ENCODE peak calls at places on chromosomes 13 and 19, in four cellular contexts. Z is K562, F is OCI-LY7, W is small intestine. L is an unnamed sample.

GRCh38 chr13:44434441-44435141 is 61.0 kb downstream of the SERP2 start:
- DNase-seq in W (no peak), F (no peak), Z (no peak), L (no peak)

GRCh38 chr13:80755925-80756324 is 415.0 kb upstream of the SPRY2 start:
- DNase-seq in Z (no peak), W (no peak), F (no peak), L (no peak)

GRCh38 chr13:30132623-30133553 is 174.5 kb downstream of the KATNAL1 start:
- DNase-seq in Z (peak), W (peak), F (peak), L (peak)

GRCh38 chr13:67229438-67230242 is 496 bp downstream of the PCDH9 start:
- DNase-seq in Z (no peak), F (peak), W (no peak), L (no peak)

GRCh38 chr13:99064624-99065249 is 86.9 kb upstream of the DOCK9 start:
- DNase-seq in F (no peak), W (no peak), Z (no peak), L (no peak)

GRCh38 chr19:48353682-48354081 is 10.1 kb downstream of the TMEM143 start:
- DNase-seq in F (no peak), W (no peak), Z (no peak), L (no peak)

GRCh38 chr13:29743229-29743786 is 107.1 kb downstream of the UBL3 start:
- DNase-seq in F (no peak), W (no peak), Z (no peak), L (no peak)

GRCh38 chr19:46945668-46946067 is 74.0 kb upstream of the NPAS1 start:
- DNase-seq in W (no peak), Z (no peak), F (no peak), L (no peak)

GRCh38 chr13:73924607-73925006 is 209.6 kb downstream of the KLF12 start:
- DNase-seq in F (no peak), W (peak), Z (no peak), L (peak)

GRCh38 chr13:50732712-50733111 is 110.8 kb downstream of the DLEU7 start:
- DNase-seq in Z (no peak), W (no peak), F (no peak), L (no peak)

GRCh38 chr13:87124785-87125074 is 546.4 kb upstream of the SLITRK5 start:
- DNase-seq in F (no peak), Z (no peak), W (no peak), L (no peak)

GRCh38 chr13:57988276-57988675 is 356.7 kb downstream of the PCDH17 start:
- DNase-seq in W (no peak), Z (no peak), F (no peak), L (no peak)

GRCh38 chr13:77776704-77777103 is 79.2 kb downstream of the SLAIN1 start:
- DNase-seq in F (no peak), Z (no peak), W (no peak), L (no peak)

GRCh38 chr13:39607876-39608275 is 4.9 kb upstream of the LHFPL6 start:
- DNase-seq in F (no peak), Z (no peak), W (no peak), L (no peak)

GRCh38 chr13:108508263-108508662 is 121.1 kb upstream of the MYO16 start:
- DNase-seq in Z (no peak), W (peak), F (peak), L (no peak)

GRCh38 chr19:6668696-6669095 is 1.3 kb downstream of the TNFSF14 start:
- DNase-seq in W (no peak), F (no peak), Z (no peak), L (peak)

GRCh38 chr19:55113570-55114039 is 3.8 kb downstream of the PPP1R12C start:
- DNase-seq in F (peak), Z (peak), W (no peak), L (no peak)
- H3K4me3 ChIP-seq in F (peak), Z (no peak), W (no peak), L (no peak)

GRCh38 chr13:112105244-112105681 is 38.3 kb downstream of the SOX1 start:
- DNase-seq in Z (no peak), W (no peak), F (no peak), L (no peak)

GRCh38 chr13:112103971-112104872 is 37.3 kb downstream of the SOX1 start:
- DNase-seq in W (no peak), Z (no peak), F (no peak), L (no peak)

GRCh38 chr13:112103260-112103843 is 36.4 kb downstream of the SOX1 start:
- DNase-seq in F (no peak), Z (no peak), W (no peak), L (no peak)

GRCh38 chr13:112105884-112106283 is 38.9 kb downstream of the SOX1 start:
- DNase-seq in F (no peak), Z (no peak), W (no peak), L (no peak)

DNA sequence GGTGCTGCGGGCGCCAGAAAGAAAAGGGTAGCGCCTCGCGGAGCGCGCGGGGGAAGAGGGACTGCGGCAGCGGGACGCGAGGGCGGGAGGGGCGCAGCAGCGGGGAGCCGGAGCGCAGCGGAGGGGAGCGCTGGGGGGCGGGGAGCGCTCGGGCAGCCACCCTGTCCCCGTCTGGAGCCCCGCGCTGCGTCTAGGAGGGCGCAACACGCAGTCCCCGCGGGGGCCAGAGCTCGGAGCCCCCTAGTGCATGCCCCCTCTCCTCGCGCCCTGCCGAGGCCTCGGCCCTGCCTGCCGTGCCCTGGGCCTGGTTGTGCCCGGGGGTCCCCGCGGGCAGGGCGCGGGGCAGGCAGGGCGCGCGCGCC is 37.9 kb downstream of the SOX1 start:
- DNase-seq in F (no peak), W (no peak), Z (no peak), L (no peak)
- H3K4me3 ChIP-seq in F (no peak), W (no peak), Z (no peak), L (no peak)

GRCh38 chr19:35000647-35001501 is 751 bp downstream of the GRAMD1A start:
- DNase-seq in W (peak), F (peak), Z (peak), L (peak)

GRCh38 chr19:35000338-35000646 is 169 bp downstream of the GRAMD1A start:
- DNase-seq in W (no peak), F (no peak), Z (no peak), L (no peak)

GRCh38 chr19:35004517-35005255 is 4.6 kb downstream of the GRAMD1A start:
- DNase-seq in W (no peak), F (no peak), Z (no peak), L (no peak)

GRCh38 chr19:34999498-35000337 is at the start of gene GRAMD1A:
- DNase-seq in Z (peak), W (peak), F (peak), L (peak)

GRCh38 chr19:35002037-35002535 is 2.0 kb downstream of the GRAMD1A start:
- DNase-seq in W (no peak), F (no peak), Z (no peak), L (no peak)
- H3K4me3 ChIP-seq in W (no peak), F (peak), Z (no peak), L (no peak)

GRCh38 chr19:2084993-2085720 is 11.0 kb downstream of the MOB3A start:
- DNase-seq in W (peak), F (peak), Z (peak), L (peak)
- H3K4me3 ChIP-seq in W (peak), F (peak), Z (no peak), L (peak)

GRCh38 chr19:41134616-41135015 is 20.4 kb downstream of the CYP2F1 start:
- DNase-seq in F (no peak), W (no peak), Z (no peak), L (no peak)
- H3K4me3 ChIP-seq in F (no peak), W (no peak), Z (no peak), L (no peak)

DNA sequence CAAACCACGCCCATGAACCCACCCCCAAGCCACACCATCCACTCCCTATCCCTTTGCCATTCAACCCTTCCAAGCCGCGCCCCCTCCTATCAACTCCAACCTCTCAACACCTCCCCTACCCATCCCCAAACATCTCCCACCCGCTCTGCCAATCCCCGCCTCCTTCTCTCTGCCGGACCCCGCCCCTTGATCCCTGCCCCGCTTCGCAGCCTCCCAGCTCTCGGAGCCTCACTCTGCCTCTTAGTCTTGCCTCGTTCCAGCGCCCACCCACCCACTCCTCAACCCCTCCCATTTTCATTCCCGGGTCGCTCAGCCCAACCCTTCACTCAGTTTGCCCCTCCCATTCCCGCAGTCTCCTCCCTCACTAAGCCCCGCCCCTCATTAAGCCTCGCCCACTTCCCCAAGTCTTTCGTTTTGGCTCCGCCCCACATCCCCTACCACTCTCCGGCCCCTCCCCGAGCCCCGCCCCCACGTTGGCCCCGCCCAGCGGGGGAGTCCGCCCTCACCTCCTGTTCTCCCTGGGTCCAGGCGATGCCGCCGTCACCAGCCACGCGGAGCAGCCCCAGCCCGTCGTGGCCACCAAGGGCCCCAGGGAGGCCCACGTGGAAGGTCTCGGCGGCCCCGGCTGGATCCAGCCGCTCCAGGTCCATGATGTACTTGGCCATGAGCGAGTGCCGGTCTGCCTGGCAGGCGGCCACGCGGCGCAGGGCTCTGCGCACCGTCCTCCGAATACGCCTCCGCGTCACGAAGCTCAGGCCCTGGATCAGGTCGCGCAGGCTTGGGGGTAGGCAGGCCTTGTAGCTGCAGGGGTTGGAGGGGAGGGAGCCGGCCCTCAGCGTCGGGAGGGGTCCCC is 5.7 kb downstream of the JAK3 start:
- DNase-seq in Z (peak), F (peak), W (peak), L (peak)
- H3K4me3 ChIP-seq in Z (peak), F (no peak), W (no peak), L (no peak)

DNA sequence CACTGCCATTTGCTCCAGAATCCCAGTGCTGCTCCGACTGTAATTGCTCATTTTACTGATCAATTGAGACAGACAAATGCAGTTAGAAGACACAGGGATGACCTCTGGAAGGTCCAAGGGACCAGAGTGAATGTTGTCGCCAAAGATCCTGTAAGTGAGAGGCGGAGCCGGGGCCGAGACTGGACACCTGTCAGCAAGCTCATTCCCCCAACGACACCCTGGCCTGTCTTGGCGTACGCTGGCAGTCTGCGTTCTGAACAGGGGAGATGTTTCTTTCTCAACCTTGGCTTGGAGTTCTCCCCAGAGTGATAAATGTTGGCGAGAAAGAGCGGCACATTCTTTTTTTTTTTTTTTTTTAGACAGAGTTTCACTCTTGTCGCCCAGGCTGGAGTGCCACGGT is 24.2 kb downstream of the GADD45B start:
- DNase-seq in F (no peak), Z (no peak), W (no peak), L (no peak)
- H3K4me3 ChIP-seq in F (no peak), Z (no peak), W (no peak), L (no peak)

GRCh38 chr19:16588824-16589577 is 16.8 kb upstream of the SLC35E1 start:
- DNase-seq in F (no peak), W (no peak), Z (no peak), L (no peak)
- H3K4me3 ChIP-seq in F (peak), W (no peak), Z (peak), L (peak)

DNA sequence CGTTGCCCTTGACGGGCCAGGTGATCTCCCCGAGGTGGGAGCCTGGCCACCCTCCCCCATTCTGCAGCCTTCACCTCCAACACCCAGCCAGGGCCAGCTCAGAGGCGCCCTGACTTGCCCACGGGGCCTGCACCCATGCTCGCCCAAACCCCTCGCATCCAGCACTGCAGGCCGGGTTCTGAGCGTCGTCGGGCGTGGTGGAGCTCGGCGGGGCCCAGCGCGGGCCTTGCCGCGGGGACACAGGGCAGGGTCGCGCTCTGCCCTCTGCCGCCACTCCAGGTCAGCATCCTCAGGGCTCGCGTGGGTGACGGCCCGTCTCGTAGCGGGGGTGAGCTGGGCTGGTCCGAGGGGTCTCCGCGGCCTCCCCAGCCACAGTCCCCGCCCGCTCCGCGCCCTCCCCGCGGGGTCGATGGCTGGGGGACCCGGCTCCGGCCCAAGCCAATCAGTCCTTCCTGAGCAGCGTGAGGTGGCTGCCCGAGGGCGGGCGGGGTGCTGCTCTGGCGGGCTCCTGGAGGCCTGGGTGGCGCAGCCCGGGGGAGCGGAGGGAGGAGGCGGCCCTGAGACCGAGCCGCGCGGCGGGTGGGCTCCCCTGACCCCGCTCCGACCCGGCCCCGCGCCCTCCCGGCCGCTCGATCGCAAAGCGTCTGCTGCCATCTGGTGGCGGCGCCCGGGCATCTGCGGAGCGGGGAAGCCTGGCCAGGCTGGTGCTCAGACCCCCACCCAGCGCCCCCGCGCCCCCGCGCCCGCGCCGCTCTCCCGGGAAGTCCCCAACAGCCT is 61.4 kb downstream of the CCNE1 start:
- DNase-seq in F (peak), Z (peak), W (peak), L (peak)
- H3K4me3 ChIP-seq in F (peak), Z (peak), W (no peak), L (peak)